ENCODE peak calls at places on chromosome 16, in nine cellular contexts. One of them, this sample, is unnamed.

GRCh38 chr16:5010576-5011329 is 23.0 kb downstream of the NAGPA start:
- DNase-seq in AG04450: no peak
- DNase-seq in left ventricle myocardium inferior: no peak
- DNase-seq in GM10248: no peak
- DNase-seq in sigmoid colon: no peak
- DNase-seq in progenitor cell of endocrine pancreas: no peak
- DNase-seq in fibroblast of pulmonary artery: no peak
- DNase-seq in PC-3: no peak
- DNase-seq in right atrium auricular region: no peak
- DNase-seq in this sample: no peak

GRCh38 chr16:1109648-1110047 is 13.6 kb upstream of the C1QTNF8 start:
- DNase-seq in AG04450: no peak
- DNase-seq in left ventricle myocardium inferior: no peak
- DNase-seq in GM10248: no peak
- DNase-seq in sigmoid colon: no peak
- DNase-seq in progenitor cell of endocrine pancreas: no peak
- DNase-seq in fibroblast of pulmonary artery: no peak
- DNase-seq in PC-3: no peak
- DNase-seq in right atrium auricular region: no peak
- DNase-seq in this sample: no peak

GRCh38 chr16:81593481-81593880 is 148.9 kb downstream of the CMIP start:
- DNase-seq in AG04450: no peak
- DNase-seq in left ventricle myocardium inferior: no peak
- DNase-seq in GM10248: no peak
- DNase-seq in sigmoid colon: no peak
- DNase-seq in progenitor cell of endocrine pancreas: no peak
- DNase-seq in fibroblast of pulmonary artery: no peak
- DNase-seq in PC-3: no peak
- DNase-seq in right atrium auricular region: no peak
- DNase-seq in this sample: no peak

GRCh38 chr16:81376880-81377279 is 62.1 kb downstream of the GAN start:
- DNase-seq in AG04450: no peak
- DNase-seq in left ventricle myocardium inferior: no peak
- DNase-seq in GM10248: no peak
- DNase-seq in sigmoid colon: no peak
- DNase-seq in progenitor cell of endocrine pancreas: no peak
- DNase-seq in fibroblast of pulmonary artery: peak; percentile 10
- DNase-seq in PC-3: peak; percentile 63
- DNase-seq in right atrium auricular region: no peak
- DNase-seq in this sample: no peak

GRCh38 chr16:89217388-89218191 is at the start of gene ZNF778:
- DNase-seq in AG04450: peak; percentile 56
- DNase-seq in left ventricle myocardium inferior: peak; percentile 85
- DNase-seq in GM10248: peak; percentile 94
- DNase-seq in sigmoid colon: peak; percentile 91
- DNase-seq in progenitor cell of endocrine pancreas: no peak
- DNase-seq in fibroblast of pulmonary artery: peak; percentile 81
- DNase-seq in PC-3: peak; percentile 74
- DNase-seq in right atrium auricular region: peak; percentile 87
- DNase-seq in this sample: no peak

GRCh38 chr16:64390102-64390501 is 731.8 kb downstream of the CDH11 start:
- DNase-seq in AG04450: no peak
- DNase-seq in left ventricle myocardium inferior: no peak
- DNase-seq in GM10248: no peak
- DNase-seq in sigmoid colon: no peak
- DNase-seq in progenitor cell of endocrine pancreas: no peak
- DNase-seq in fibroblast of pulmonary artery: no peak
- DNase-seq in PC-3: no peak
- DNase-seq in right atrium auricular region: no peak
- DNase-seq in this sample: no peak

GRCh38 chr16:85419503-85420408 is 193.4 kb upstream of the GSE1 start:
- DNase-seq in AG04450: no peak
- DNase-seq in left ventricle myocardium inferior: peak; percentile 3
- DNase-seq in GM10248: no peak
- DNase-seq in sigmoid colon: peak; percentile 63
- DNase-seq in progenitor cell of endocrine pancreas: no peak
- DNase-seq in fibroblast of pulmonary artery: no peak
- DNase-seq in PC-3: no peak
- DNase-seq in right atrium auricular region: no peak
- DNase-seq in this sample: peak; percentile 58

GRCh38 chr16:25257956-25258855 is 561 bp upstream of the ZKSCAN2 start:
- DNase-seq in AG04450: peak; percentile 77
- DNase-seq in left ventricle myocardium inferior: peak; percentile 76
- DNase-seq in GM10248: peak; percentile 75
- DNase-seq in sigmoid colon: peak; percentile 93
- DNase-seq in progenitor cell of endocrine pancreas: peak; percentile 86
- DNase-seq in fibroblast of pulmonary artery: peak; percentile 89
- DNase-seq in PC-3: peak; percentile 63
- DNase-seq in right atrium auricular region: no peak
- DNase-seq in this sample: peak; percentile 94

GRCh38 chr16:86939609-86940008 is 361.3 kb downstream of the FOXL1 start:
- DNase-seq in AG04450: no peak
- DNase-seq in left ventricle myocardium inferior: no peak
- DNase-seq in GM10248: no peak
- DNase-seq in sigmoid colon: no peak
- DNase-seq in progenitor cell of endocrine pancreas: no peak
- DNase-seq in fibroblast of pulmonary artery: no peak
- DNase-seq in PC-3: no peak
- DNase-seq in right atrium auricular region: no peak
- DNase-seq in this sample: no peak

GRCh38 chr16:46673320-46674013 is 15.5 kb downstream of the VPS35 start:
- DNase-seq in AG04450: no peak
- DNase-seq in left ventricle myocardium inferior: no peak
- DNase-seq in GM10248: peak; percentile 66
- DNase-seq in sigmoid colon: no peak
- DNase-seq in progenitor cell of endocrine pancreas: peak; percentile 17
- DNase-seq in fibroblast of pulmonary artery: peak; percentile 82
- DNase-seq in PC-3: peak; percentile 60
- DNase-seq in right atrium auricular region: no peak
- DNase-seq in this sample: no peak

GRCh38 chr16:11613381-11614303 is 26.9 kb upstream of the LITAF start:
- DNase-seq in AG04450: no peak
- DNase-seq in left ventricle myocardium inferior: peak; percentile 62
- DNase-seq in GM10248: peak; percentile 62
- DNase-seq in sigmoid colon: peak; percentile 81
- DNase-seq in progenitor cell of endocrine pancreas: no peak
- DNase-seq in fibroblast of pulmonary artery: peak; percentile 53
- DNase-seq in PC-3: peak; percentile 4
- DNase-seq in right atrium auricular region: peak; percentile 81
- DNase-seq in this sample: no peak

GRCh38 chr16:2783581-2784375 is 3.6 kb downstream of the PRSS33 start:
- DNase-seq in AG04450: no peak
- DNase-seq in left ventricle myocardium inferior: no peak
- DNase-seq in GM10248: no peak
- DNase-seq in sigmoid colon: peak; percentile 50
- DNase-seq in progenitor cell of endocrine pancreas: no peak
- DNase-seq in fibroblast of pulmonary artery: no peak
- DNase-seq in PC-3: no peak
- DNase-seq in right atrium auricular region: no peak
- DNase-seq in this sample: peak; percentile 82

GRCh38 chr16:27723711-27724490 is 174.0 kb downstream of the KATNIP start:
- DNase-seq in AG04450: no peak
- DNase-seq in left ventricle myocardium inferior: no peak
- DNase-seq in GM10248: no peak
- DNase-seq in sigmoid colon: no peak
- DNase-seq in progenitor cell of endocrine pancreas: no peak
- DNase-seq in fibroblast of pulmonary artery: no peak
- DNase-seq in PC-3: no peak
- DNase-seq in right atrium auricular region: no peak
- DNase-seq in this sample: no peak

GRCh38 chr16:4115209-4115940 is 867 bp downstream of the ADCY9 start:
- DNase-seq in AG04450: peak; percentile 52
- DNase-seq in left ventricle myocardium inferior: peak; percentile 67
- DNase-seq in GM10248: peak; percentile 54
- DNase-seq in sigmoid colon: peak; percentile 77
- DNase-seq in progenitor cell of endocrine pancreas: peak; percentile 41
- DNase-seq in fibroblast of pulmonary artery: peak; percentile 74
- DNase-seq in PC-3: peak; percentile 33
- DNase-seq in right atrium auricular region: no peak
- DNase-seq in this sample: no peak

GRCh38 chr16:80084614-80085013 is 456.2 kb upstream of the DYNLRB2 start:
- DNase-seq in AG04450: no peak
- DNase-seq in left ventricle myocardium inferior: peak; percentile 25
- DNase-seq in GM10248: no peak
- DNase-seq in sigmoid colon: peak; percentile 82
- DNase-seq in progenitor cell of endocrine pancreas: no peak
- DNase-seq in fibroblast of pulmonary artery: peak; percentile 29
- DNase-seq in PC-3: peak; percentile 26
- DNase-seq in right atrium auricular region: peak; percentile 70
- DNase-seq in this sample: no peak

GRCh38 chr16:82633964-82634600 is 7.3 kb downstream of the CDH13 start:
- DNase-seq in AG04450: no peak
- DNase-seq in left ventricle myocardium inferior: no peak
- DNase-seq in GM10248: no peak
- DNase-seq in sigmoid colon: peak; percentile 41
- DNase-seq in progenitor cell of endocrine pancreas: no peak
- DNase-seq in fibroblast of pulmonary artery: peak; percentile 62
- DNase-seq in PC-3: peak; percentile 25
- DNase-seq in right atrium auricular region: no peak
- DNase-seq in this sample: no peak

GRCh38 chr16:60181542-60181941 is 1447.4 kb upstream of the GOT2 start:
- DNase-seq in AG04450: no peak
- DNase-seq in left ventricle myocardium inferior: no peak
- DNase-seq in GM10248: no peak
- DNase-seq in sigmoid colon: no peak
- DNase-seq in progenitor cell of endocrine pancreas: no peak
- DNase-seq in fibroblast of pulmonary artery: no peak
- DNase-seq in PC-3: no peak
- DNase-seq in right atrium auricular region: no peak
- DNase-seq in this sample: no peak
- TF ChIP-seq CTCF in AG04450: no peak
- TF ChIP-seq CTCF in left ventricle myocardium inferior: no peak
- TF ChIP-seq CTCF in GM10248: no peak
- TF ChIP-seq CTCF in sigmoid colon: no peak
- TF ChIP-seq CTCF in progenitor cell of endocrine pancreas: no peak
- TF ChIP-seq CTCF in fibroblast of pulmonary artery: no peak
- TF ChIP-seq CTCF in PC-3: no peak
- TF ChIP-seq CTCF in right atrium auricular region: no peak
- TF ChIP-seq CTCF in this sample: no peak

DNA sequence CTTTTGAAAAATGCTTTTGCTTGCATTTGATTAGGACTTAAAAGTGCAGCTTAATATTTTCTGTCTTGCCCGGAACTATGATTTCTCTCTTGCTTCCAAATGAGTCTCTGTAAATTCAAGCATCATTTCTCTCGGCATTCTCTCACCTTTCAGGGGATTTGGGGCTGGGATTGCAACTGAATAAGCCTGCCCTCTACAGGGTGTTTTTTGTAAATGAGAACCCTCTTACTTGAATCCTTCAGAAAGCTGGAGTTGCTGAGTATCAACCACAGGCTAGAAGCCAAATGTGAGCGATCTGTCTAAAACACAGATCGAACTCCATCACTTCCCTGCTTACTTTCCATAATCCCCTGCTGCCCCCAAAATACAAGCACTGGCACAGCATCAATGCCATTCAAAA is 234.6 kb downstream of the TMEM114 start:
- DNase-seq in AG04450: no peak
- DNase-seq in left ventricle myocardium inferior: no peak
- DNase-seq in GM10248: no peak
- DNase-seq in sigmoid colon: no peak
- DNase-seq in progenitor cell of endocrine pancreas: no peak
- DNase-seq in fibroblast of pulmonary artery: no peak
- DNase-seq in PC-3: no peak
- DNase-seq in right atrium auricular region: no peak
- DNase-seq in this sample: no peak
- TF ChIP-seq CTCF in AG04450: no peak
- TF ChIP-seq CTCF in left ventricle myocardium inferior: no peak
- TF ChIP-seq CTCF in GM10248: no peak
- TF ChIP-seq CTCF in sigmoid colon: no peak
- TF ChIP-seq CTCF in progenitor cell of endocrine pancreas: peak; percentile 57
- TF ChIP-seq CTCF in fibroblast of pulmonary artery: no peak
- TF ChIP-seq CTCF in PC-3: peak; percentile 8
- TF ChIP-seq CTCF in right atrium auricular region: no peak
- TF ChIP-seq CTCF in this sample: no peak

DNA sequence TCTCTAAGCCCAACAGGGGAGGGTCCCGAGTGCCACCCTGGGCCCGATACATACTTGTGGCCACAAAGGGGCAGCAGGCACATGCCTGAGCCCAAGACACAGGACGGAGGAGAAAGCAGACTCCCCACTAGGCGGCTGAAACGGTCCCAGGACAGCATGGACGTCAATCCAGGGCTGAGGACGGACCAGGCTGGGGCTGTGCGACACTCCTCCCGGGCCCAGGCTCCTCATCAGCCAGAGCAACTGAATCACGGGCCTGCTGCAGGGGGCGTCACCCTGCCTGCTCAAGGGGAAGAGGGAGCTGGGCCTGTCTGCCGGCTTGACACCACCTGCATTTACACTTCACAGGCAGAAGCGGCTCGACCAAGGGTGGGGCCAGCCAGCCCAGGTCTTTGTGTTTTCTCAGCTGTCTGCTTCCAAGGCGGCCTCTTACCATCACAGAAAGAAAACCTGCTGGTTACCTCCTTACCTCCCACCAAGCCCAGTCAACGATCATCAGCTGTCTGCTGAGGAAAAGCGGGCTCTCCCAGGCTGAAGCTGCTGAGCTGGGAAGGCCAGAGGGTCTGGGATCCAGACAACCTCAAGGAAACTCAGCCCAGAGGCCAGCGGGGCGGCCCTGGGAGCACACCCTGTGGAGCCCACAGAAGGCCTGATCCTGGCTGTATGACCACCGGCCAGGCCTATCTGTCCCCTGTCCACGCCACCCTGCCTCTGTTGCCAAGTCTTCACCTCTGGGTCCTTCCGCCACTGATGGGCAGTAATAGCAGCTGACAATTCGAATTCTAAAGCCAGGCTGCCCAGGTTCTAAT is 26.4 kb downstream of the KIFC3 start:
- DNase-seq in AG04450: no peak
- DNase-seq in left ventricle myocardium inferior: no peak
- DNase-seq in GM10248: no peak
- DNase-seq in sigmoid colon: no peak
- DNase-seq in progenitor cell of endocrine pancreas: peak; percentile 71
- DNase-seq in fibroblast of pulmonary artery: no peak
- DNase-seq in PC-3: no peak
- DNase-seq in right atrium auricular region: no peak
- DNase-seq in this sample: no peak
- TF ChIP-seq CTCF in AG04450: peak; percentile 23
- TF ChIP-seq CTCF in left ventricle myocardium inferior: no peak
- TF ChIP-seq CTCF in GM10248: peak; percentile 17
- TF ChIP-seq CTCF in sigmoid colon: no peak
- TF ChIP-seq CTCF in progenitor cell of endocrine pancreas: peak; percentile 83
- TF ChIP-seq CTCF in fibroblast of pulmonary artery: peak; percentile 16
- TF ChIP-seq CTCF in PC-3: peak; percentile 37
- TF ChIP-seq CTCF in right atrium auricular region: peak; percentile 27
- TF ChIP-seq CTCF in this sample: peak; percentile 62

GRCh38 chr16:73915939-73916451 is 380.6 kb upstream of the PSMD7 start:
- DNase-seq in AG04450: no peak
- DNase-seq in left ventricle myocardium inferior: no peak
- DNase-seq in GM10248: no peak
- DNase-seq in sigmoid colon: no peak
- DNase-seq in progenitor cell of endocrine pancreas: no peak
- DNase-seq in fibroblast of pulmonary artery: no peak
- DNase-seq in PC-3: no peak
- DNase-seq in right atrium auricular region: no peak
- DNase-seq in this sample: no peak
- TF ChIP-seq CTCF in AG04450: no peak
- TF ChIP-seq CTCF in left ventricle myocardium inferior: no peak
- TF ChIP-seq CTCF in GM10248: no peak
- TF ChIP-seq CTCF in sigmoid colon: no peak
- TF ChIP-seq CTCF in progenitor cell of endocrine pancreas: no peak
- TF ChIP-seq CTCF in fibroblast of pulmonary artery: no peak
- TF ChIP-seq CTCF in PC-3: no peak
- TF ChIP-seq CTCF in right atrium auricular region: no peak
- TF ChIP-seq CTCF in this sample: no peak

This sample was measured in chondrocyte.